ENCODE peak calls at places on chromosome 1, in ten cellular contexts. D is activated naive CD4-positive, alpha-beta T cell; Z is thoracic aorta; K is posterior vena cava; M is T-helper 9 cell; U is CD4-positive, alpha-beta memory T cell; P is right atrium auricular region; F is T follicular helper cell; X is Daoy; J is T-helper 1 cell. C is an unnamed sample.

GRCh38 chr1:61253059-61253735 is 170.8 kb downstream of the NFIA start:
- DNase-seq in D (no peak), Z (no peak), K (no peak), M (no peak), U (no peak), P (peak), F (no peak), X (peak), J (no peak), C (no peak)

GRCh38 chr1:201280884-201281283 is 2.4 kb upstream of the PKP1 start:
- DNase-seq in D (no peak), Z (no peak), K (peak), M (no peak), U (no peak), P (no peak), F (no peak), X (no peak), J (no peak), C (no peak)

GRCh38 chr1:165507570-165507969 is 36.2 kb upstream of the LRRC52 start:
- DNase-seq in D (no peak), Z (no peak), K (no peak), M (no peak), U (no peak), P (no peak), F (no peak), X (no peak), J (no peak), C (no peak)

GRCh38 chr1:238152119-238152518 is 261.4 kb upstream of the ZP4 start:
- DNase-seq in D (no peak), Z (no peak), K (no peak), M (no peak), U (no peak), P (no peak), F (no peak), X (no peak), J (no peak), C (no peak)

GRCh38 chr1:36343651-36344394 is 20.4 kb upstream of the EVA1B start:
- DNase-seq in D (no peak), Z (no peak), K (no peak), M (no peak), U (no peak), P (no peak), F (no peak), X (no peak), J (no peak), C (no peak)

GRCh38 chr1:6205849-6206845 is at the start of gene RNF207:
- DNase-seq in D (no peak), Z (no peak), K (peak), M (peak), U (peak), P (no peak), F (peak), X (peak), J (peak), C (peak)

GRCh38 chr1:20400341-20401177 is 85.5 kb downstream of the CAMK2N1 start:
- DNase-seq in D (no peak), Z (no peak), K (no peak), M (no peak), U (no peak), P (no peak), F (no peak), X (peak), J (no peak), C (peak)

GRCh38 chr1:86517336-86517735 is 29.5 kb upstream of the CLCA4 start:
- DNase-seq in D (no peak), Z (no peak), K (no peak), M (no peak), U (no peak), P (no peak), F (no peak), X (no peak), J (no peak), C (no peak)

GRCh38 chr1:116311756-116312691 is 61.0 kb upstream of the ATP1A1 start:
- DNase-seq in D (no peak), Z (no peak), K (no peak), M (no peak), U (no peak), P (no peak), F (no peak), X (no peak), J (no peak), C (no peak)

GRCh38 chr1:62530516-62531154 is 66.7 kb upstream of the ANGPTL3 start:
- DNase-seq in D (no peak), Z (no peak), K (no peak), M (no peak), U (no peak), P (no peak), F (no peak), X (peak), J (no peak), C (peak)

GRCh38 chr1:211606914-211607751 is 28.2 kb upstream of the SLC30A1 start:
- DNase-seq in D (no peak), Z (no peak), K (no peak), M (no peak), U (peak), P (no peak), F (no peak), X (no peak), J (no peak), C (no peak)

GRCh38 chr1:96464991-96465875 is 256.4 kb upstream of the PTBP2 start:
- DNase-seq in D (no peak), Z (no peak), K (no peak), M (no peak), U (no peak), P (peak), F (no peak), X (no peak), J (no peak), C (no peak)

C was measured in endodermal cell.